ENCODE peak calls at places on chromosomes 2 and 18, in seven cellular contexts. J, B, S, C, N, Y and X are unnamed samples.

GRCh38 chr2:150350500-150350899 is 137.0 kb downstream of the RND3 start:
- DNase-seq in B (no peak), N (no peak), Y (no peak), J (no peak), S (no peak), C (no peak), X (no peak)

GRCh38 chr18:519019-519879 is 18.7 kb upstream of the COLEC12 start:
- DNase-seq in C (no peak), J (peak), N (no peak), S (peak), B (peak), Y (peak), X (no peak)

GRCh38 chr2:65991864-65992554 is 442.9 kb upstream of the MEIS1 start:
- DNase-seq in N (peak), B (no peak), Y (no peak), S (no peak), C (no peak), J (no peak), X (no peak)

GRCh38 chr2:65823511-65823910 is 391.1 kb upstream of the SPRED2 start:
- DNase-seq in Y (no peak), C (no peak), B (no peak), J (no peak), S (no peak), N (no peak), X (no peak)

GRCh38 chr2:142128105-142128504 is 2.7 kb downstream of the LRP1B start:
- DNase-seq in C (no peak), S (no peak), J (no peak), B (no peak), Y (no peak), N (no peak), X (no peak)

GRCh38 chr2:57850415-57851130 is 196.0 kb upstream of the VRK2 start:
- DNase-seq in Y (no peak), N (no peak), S (no peak), B (no peak), J (no peak), C (no peak), X (no peak)

GRCh38 chr2:20576598-20577115 is 74.2 kb downstream of the HS1BP3 start:
- DNase-seq in J (no peak), Y (peak), C (no peak), N (no peak), S (peak), B (no peak), X (peak)

GRCh38 chr2:55761526-55761925 is 67.9 kb upstream of the PNPT1 start:
- DNase-seq in S (no peak), J (no peak), C (no peak), N (no peak), Y (no peak), B (no peak), X (no peak)

GRCh38 chr2:224885836-224886547 is 156.3 kb downstream of the DOCK10 start:
- DNase-seq in C (no peak), N (no peak), J (no peak), Y (no peak), B (no peak), S (no peak), X (no peak)

GRCh38 chr2:71895320-71896161 is 252.1 kb downstream of the CYP26B1 start:
- DNase-seq in C (no peak), N (no peak), B (no peak), S (no peak), J (no peak), Y (no peak), X (no peak)

GRCh38 chr2:111184725-111185495 is 64.2 kb downstream of the BCL2L11 start:
- DNase-seq in S (no peak), B (no peak), J (no peak), N (no peak), Y (no peak), C (no peak), X (no peak)

GRCh38 chr2:86468162-86469033 is 27.2 kb downstream of the KDM3A start:
- DNase-seq in S (no peak), N (no peak), B (no peak), Y (no peak), J (no peak), C (no peak), X (no peak)

GRCh38 chr2:96961551-96961950 is 24.8 kb downstream of the FAM178B start:
- DNase-seq in N (no peak), S (no peak), J (no peak), C (no peak), B (no peak), Y (no peak), X (no peak)

GRCh38 chr18:79353238-79353637 is 42.5 kb upstream of the NFATC1 start:
- DNase-seq in C (no peak), B (no peak), S (no peak), N (no peak), J (peak), Y (peak), X (no peak)

GRCh38 chr2:143705108-143705686 is 576.0 kb downstream of the ARHGAP15 start:
- DNase-seq in J (no peak), C (no peak), Y (no peak), N (no peak), B (no peak), S (no peak), X (no peak)

DNA sequence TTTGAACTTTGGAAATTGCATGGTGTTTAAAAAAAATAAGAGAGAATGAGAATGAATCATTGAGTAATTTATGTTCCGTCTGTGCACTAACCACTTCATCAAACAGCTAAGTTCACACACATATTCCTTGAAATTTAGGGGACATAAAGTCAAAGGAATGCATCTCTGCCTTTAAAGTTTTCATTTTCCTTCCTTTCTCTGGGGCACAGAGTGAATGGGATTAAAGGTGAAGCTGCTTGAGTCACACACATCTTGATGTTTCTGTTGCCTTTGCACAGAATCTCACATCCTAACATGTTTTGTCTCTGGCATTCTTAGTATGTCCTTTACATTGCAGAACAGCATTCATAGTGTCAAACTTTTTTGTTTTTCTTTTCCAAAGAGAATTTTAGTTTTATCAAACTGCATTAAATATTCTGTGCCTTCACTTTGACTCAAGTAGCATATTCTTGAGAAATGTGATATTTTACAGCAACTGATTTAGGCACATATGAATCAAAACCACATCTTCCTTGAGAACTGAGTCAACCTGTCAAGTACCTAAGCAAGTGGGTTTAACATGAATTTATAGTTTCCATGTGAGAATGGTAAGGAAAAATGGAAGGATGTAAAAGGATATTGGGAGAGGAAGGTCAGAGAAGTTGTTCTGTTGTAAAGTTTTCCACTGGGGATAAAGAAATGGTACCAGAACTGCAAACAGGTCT is 169.1 kb upstream of the THUMPD2 start:
- DNase-seq in Y (no peak), B (no peak), J (no peak), C (no peak), S (no peak), N (no peak), X (no peak)
- TF ChIP-seq POLR2A in Y (no peak), B (no peak), J (no peak), C (no peak), S (no peak), N (no peak), X (no peak)

DNA sequence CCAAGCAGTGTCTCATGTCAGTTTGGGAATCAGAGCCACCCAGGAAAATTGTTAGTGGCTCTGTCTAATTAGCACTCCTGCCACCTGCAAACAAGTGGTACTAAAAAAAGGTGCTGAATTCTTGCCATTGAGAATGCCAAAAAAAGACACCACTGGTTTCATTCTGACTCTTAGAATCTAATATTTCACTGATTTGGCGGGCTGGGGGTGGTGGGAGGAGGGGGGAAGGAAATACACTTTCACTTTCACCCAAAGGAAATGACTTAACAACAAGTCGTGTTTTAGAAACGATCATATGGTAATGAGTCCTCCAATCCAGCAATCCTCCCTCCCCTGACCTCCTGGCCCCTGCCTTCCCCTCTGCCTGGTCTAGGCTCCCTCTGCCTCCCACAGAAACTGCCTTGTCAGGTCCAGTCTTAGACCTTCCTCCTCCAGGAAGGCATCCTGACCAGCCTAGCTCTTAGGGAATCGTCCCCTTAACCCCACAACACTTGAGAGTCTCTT is 4.4 kb upstream of the KLHL29 start:
- DNase-seq in N (no peak), C (no peak), Y (no peak), S (no peak), B (no peak), J (no peak), X (no peak)
- TF ChIP-seq POLR2A in N (no peak), C (no peak), Y (no peak), S (no peak), B (no peak), J (no peak), X (no peak)

GRCh38 chr2:201064797-201065329 is 6.6 kb downstream of the HYCC2 start:
- DNase-seq in N (no peak), B (no peak), Y (no peak), S (no peak), C (no peak), J (no peak), X (no peak)
- TF ChIP-seq POLR2A in N (no peak), B (no peak), Y (no peak), S (no peak), C (no peak), J (no peak), X (no peak)

DNA sequence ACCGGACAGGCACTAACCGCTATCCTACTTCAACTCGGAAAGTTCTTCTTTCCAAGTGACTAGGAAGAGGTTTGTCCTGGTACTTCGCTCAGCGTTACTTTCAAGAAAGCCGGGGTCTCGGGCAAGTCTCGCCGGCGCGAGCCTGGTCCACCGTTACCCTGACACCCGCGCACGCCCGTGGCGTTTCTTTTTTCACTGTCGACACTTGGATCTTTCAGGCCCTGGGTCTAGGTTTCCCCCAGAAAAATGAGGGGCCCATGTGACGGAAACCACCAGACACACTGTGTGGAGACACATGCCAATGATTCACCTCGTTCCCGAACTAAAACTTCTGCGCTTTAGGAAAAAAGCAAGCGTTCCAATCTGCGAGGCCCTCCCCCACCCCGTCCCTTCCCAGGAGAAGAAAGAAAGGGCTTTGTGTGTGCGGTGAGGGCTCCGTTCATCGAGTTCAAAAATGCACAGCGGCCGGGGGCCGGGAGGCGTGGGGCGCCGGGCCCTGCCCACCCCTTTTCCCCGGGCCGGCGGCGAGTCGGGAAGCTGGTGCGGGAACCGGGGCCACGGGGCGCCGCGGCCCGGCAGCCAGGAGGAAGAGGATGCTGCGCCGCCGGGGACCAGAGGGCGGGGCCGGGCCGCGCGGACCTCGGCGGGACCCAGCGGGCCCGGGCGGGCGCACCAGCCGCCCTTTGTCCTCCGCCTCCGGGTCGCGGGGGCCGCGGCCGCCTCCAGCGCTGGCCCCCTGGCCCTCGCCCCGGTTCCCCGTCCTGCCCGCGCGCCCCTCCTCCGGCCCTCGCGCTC is 2.6 kb downstream of the ZNF521 start:
- DNase-seq in S (peak), N (no peak), Y (no peak), B (no peak), J (peak), C (no peak), X (peak)
- TF ChIP-seq POLR2A in S (no peak), N (peak), Y (no peak), B (no peak), J (no peak), C (no peak), X (no peak)

DNA sequence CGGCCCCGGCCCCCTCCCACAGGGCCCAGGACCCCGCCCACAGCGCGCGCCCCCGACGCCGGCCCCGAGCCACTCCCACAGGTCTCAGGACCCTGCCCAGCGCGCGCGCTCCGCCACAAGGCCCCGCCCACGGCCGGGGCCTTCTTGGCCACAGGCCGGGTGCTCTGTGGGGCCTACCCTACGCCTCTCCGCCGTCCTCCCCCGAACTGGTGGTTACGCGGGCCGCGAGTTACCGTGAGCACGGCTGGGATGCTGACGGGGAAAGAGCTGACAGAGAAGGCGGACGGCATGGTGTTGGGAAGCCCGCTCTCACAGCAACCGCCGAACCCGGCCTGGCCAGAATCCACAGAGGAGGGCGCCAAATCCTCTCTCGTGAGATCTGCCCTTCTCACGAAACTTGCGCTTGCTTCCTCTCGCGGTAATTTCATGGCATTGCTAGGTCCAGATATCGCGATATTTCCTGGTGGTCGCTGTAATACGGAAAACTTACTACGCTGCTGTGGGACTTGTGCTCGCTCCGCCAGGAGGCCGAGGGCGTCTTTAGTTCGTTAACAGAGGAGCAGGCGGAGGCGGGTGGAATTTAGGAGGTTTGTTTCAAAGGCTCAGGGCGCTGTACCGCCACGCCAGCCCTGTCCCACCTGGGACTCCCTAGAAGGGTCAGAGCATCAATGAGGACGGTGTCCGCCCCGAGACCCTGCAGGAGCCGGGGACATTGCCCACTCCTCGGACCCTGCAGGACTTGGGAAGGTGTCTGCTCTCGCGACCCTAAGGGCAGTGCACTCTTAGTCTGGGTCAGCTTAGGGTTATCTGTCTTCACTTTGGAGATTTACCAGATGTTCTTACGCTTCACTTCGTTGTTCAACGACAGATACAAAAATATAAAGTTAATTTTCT is at the start of gene TMEM18:
- DNase-seq in S (peak), N (peak), B (peak), J (peak), Y (peak), C (peak), X (peak)
- TF ChIP-seq POLR2A in S (peak), N (peak), B (peak), J (peak), Y (peak), C (peak), X (peak)

GRCh38 chr2:187056416-187057333 is 207.7 kb upstream of the ZSWIM2 start:
- DNase-seq in Y (no peak), J (no peak), S (no peak), B (no peak), N (no peak), C (no peak), X (no peak)

GRCh38 chr2:187054501-187055319 is 205.7 kb upstream of the ZSWIM2 start:
- DNase-seq in C (no peak), Y (peak), N (no peak), S (no peak), B (no peak), J (no peak), X (no peak)

GRCh38 chr2:187057466-187057865 is 208.5 kb upstream of the ZSWIM2 start:
- DNase-seq in J (no peak), Y (peak), S (no peak), C (no peak), N (no peak), B (no peak), X (no peak)

GRCh38 chr2:187051350-187051749 is 202.4 kb upstream of the ZSWIM2 start:
- DNase-seq in Y (no peak), J (no peak), C (no peak), N (no peak), B (no peak), S (no peak), X (no peak)

GRCh38 chr2:187055463-187055862 is 206.5 kb upstream of the ZSWIM2 start:
- DNase-seq in B (no peak), N (peak), C (no peak), J (no peak), S (peak), Y (peak), X (peak)
- TF ChIP-seq POLR2A in B (no peak), N (no peak), C (no peak), J (no peak), S (no peak), Y (no peak), X (no peak)

DNA sequence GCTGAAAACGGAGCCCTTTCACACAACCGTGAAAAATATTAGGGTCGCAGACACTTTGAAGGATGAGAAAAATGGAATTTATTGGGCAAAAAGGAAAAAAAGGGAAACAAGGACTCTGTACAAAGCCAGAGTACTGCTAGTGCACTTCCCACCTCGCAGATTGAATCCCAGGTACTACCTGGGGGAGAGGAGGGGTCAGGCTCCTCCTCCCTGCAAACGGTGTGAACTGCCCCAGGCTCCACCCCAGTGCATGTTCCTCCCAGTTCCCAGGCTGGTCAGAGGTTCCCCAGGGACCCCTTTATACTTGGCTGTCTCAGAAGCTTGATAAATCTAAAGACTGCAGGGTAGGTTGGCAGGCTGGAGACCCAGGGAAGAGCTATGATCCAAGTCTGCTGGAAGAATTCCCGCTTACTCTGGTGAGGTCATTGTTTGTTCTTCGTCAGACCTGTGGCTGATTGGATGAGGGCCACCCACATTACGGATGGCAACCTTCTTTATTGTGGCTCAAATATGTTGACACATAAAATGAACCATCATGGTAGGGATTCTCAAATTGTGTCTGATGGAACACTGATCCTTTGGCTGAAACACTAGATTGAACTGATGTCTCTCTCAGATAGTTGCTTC is 290.4 kb upstream of the POU3F3 start:
- DNase-seq in N (no peak), C (no peak), B (peak), Y (no peak), S (no peak), J (no peak), X (no peak)
- TF ChIP-seq POLR2A in N (no peak), C (no peak), B (no peak), Y (no peak), S (no peak), J (no peak), X (no peak)

GRCh38 chr2:216507220-216508143 is 8.8 kb downstream of the RPL37A start:
- DNase-seq in S (no peak), B (no peak), Y (no peak), N (no peak), J (no peak), C (no peak), X (no peak)
- TF ChIP-seq POLR2A in S (no peak), B (no peak), Y (no peak), N (no peak), J (no peak), C (no peak), X (peak)